ENCODE peak calls at places on chromosome 1, in ten cellular contexts. W, T, R, V, O, G, L, Z, C and M are unnamed samples.

GRCh38 chr1:179831852-179832699 is 45.5 kb downstream of the TOR1AIP2 start:
- DNase-seq in W (no peak), T (peak), R (no peak), V (no peak), O (no peak), G (peak), L (peak), Z (no peak), C (peak), M (no peak)

GRCh38 chr1:172451002-172451443 is 7.2 kb upstream of the PIGC start:
- DNase-seq in W (no peak), T (peak), R (no peak), V (peak), O (no peak), G (peak), L (peak), Z (no peak), C (peak), M (no peak)

GRCh38 chr1:15053091-15053657 is 100.4 kb upstream of the TMEM51 start:
- DNase-seq in W (no peak), T (no peak), R (no peak), V (no peak), O (no peak), G (no peak), L (no peak), Z (no peak), C (no peak), M (no peak)

GRCh38 chr1:147723691-147724323 is 36.6 kb downstream of the GJA5 start:
- DNase-seq in W (peak), T (peak), R (peak), V (no peak), O (no peak), G (peak), L (peak), Z (peak), C (no peak), M (no peak)

GRCh38 chr1:30888391-30888790 is 20.2 kb downstream of the SDC3 start:
- DNase-seq in W (no peak), T (peak), R (peak), V (no peak), O (peak), G (no peak), L (peak), Z (no peak), C (peak), M (peak)

GRCh38 chr1:146013566-146013937 is 8.0 kb downstream of the HJV start:
- DNase-seq in W (no peak), T (no peak), R (no peak), V (no peak), O (no peak), G (no peak), L (no peak), Z (no peak), C (no peak), M (no peak)

GRCh38 chr1:92262516-92262915 is 36.3 kb downstream of the GLMN start:
- DNase-seq in W (no peak), T (peak), R (no peak), V (no peak), O (no peak), G (no peak), L (no peak), Z (no peak), C (no peak), M (peak)

GRCh38 chr1:222582099-222582774 is 7.5 kb downstream of the TAF1A start:
- DNase-seq in W (peak), T (peak), R (no peak), V (no peak), O (no peak), G (peak), L (peak), Z (no peak), C (no peak), M (no peak)

GRCh38 chr1:159828176-159828575 is 1.5 kb downstream of the SLAMF8 start:
- DNase-seq in W (no peak), T (no peak), R (no peak), V (no peak), O (no peak), G (no peak), L (no peak), Z (no peak), C (no peak), M (no peak)

GRCh38 chr1:210233216-210233494 is 559 bp downstream of the SERTAD4 start:
- DNase-seq in W (no peak), T (no peak), R (peak), V (no peak), O (no peak), G (no peak), L (no peak), Z (no peak), C (no peak), M (no peak)

GRCh38 chr1:12230549-12231275 is 882 bp downstream of the VPS13D start:
- DNase-seq in W (no peak), T (no peak), R (peak), V (peak), O (no peak), G (no peak), L (peak), Z (peak), C (no peak), M (no peak)

GRCh38 chr1:25629836-25630235 is 13.2 kb downstream of the MAN1C1 start:
- DNase-seq in W (no peak), T (no peak), R (no peak), V (no peak), O (no peak), G (no peak), L (no peak), Z (no peak), C (no peak), M (no peak)

GRCh38 chr1:37794372-37795339 is 1.0 kb downstream of the MANEAL start:
- DNase-seq in W (no peak), T (no peak), R (no peak), V (no peak), O (no peak), G (no peak), L (no peak), Z (no peak), C (no peak), M (no peak)

GRCh38 chr1:44812822-44813543 is 4.7 kb downstream of the BTBD19 start:
- DNase-seq in W (no peak), T (no peak), R (no peak), V (no peak), O (no peak), G (no peak), L (no peak), Z (no peak), C (no peak), M (no peak)

GRCh38 chr1:35576061-35576765 is 3.1 kb downstream of the TFAP2E start:
- DNase-seq in W (no peak), T (no peak), R (no peak), V (no peak), O (no peak), G (no peak), L (peak), Z (no peak), C (no peak), M (no peak)

GRCh38 chr1:4173731-4174130 is 273.7 kb upstream of the C1orf174 start:
- DNase-seq in W (no peak), T (no peak), R (no peak), V (no peak), O (no peak), G (no peak), L (no peak), Z (no peak), C (no peak), M (no peak)

GRCh38 chr1:109391161-109391556 is 6.6 kb downstream of the SORT1 start:
- DNase-seq in W (no peak), T (peak), R (no peak), V (no peak), O (no peak), G (no peak), L (peak), Z (no peak), C (no peak), M (no peak)

GRCh38 chr1:73556270-73556669 is 641.7 kb downstream of the LRRIQ3 start:
- DNase-seq in W (no peak), T (no peak), R (no peak), V (no peak), O (no peak), G (no peak), L (no peak), Z (no peak), C (no peak), M (no peak)

GRCh38 chr1:235648407-235648907 is 1.1 kb downstream of the GNG4 start:
- DNase-seq in W (no peak), T (no peak), R (peak), V (no peak), O (peak), G (no peak), L (no peak), Z (no peak), C (no peak), M (no peak)

GRCh38 chr1:229736376-229736775 is 110.3 kb downstream of the URB2 start:
- DNase-seq in W (no peak), T (no peak), R (no peak), V (no peak), O (no peak), G (no peak), L (no peak), Z (no peak), C (no peak), M (no peak)
- H3K4me3 ChIP-seq in W (no peak), T (no peak), R (no peak), V (no peak), O (no peak), G (no peak), L (no peak), Z (no peak), C (no peak), M (no peak)

DNA sequence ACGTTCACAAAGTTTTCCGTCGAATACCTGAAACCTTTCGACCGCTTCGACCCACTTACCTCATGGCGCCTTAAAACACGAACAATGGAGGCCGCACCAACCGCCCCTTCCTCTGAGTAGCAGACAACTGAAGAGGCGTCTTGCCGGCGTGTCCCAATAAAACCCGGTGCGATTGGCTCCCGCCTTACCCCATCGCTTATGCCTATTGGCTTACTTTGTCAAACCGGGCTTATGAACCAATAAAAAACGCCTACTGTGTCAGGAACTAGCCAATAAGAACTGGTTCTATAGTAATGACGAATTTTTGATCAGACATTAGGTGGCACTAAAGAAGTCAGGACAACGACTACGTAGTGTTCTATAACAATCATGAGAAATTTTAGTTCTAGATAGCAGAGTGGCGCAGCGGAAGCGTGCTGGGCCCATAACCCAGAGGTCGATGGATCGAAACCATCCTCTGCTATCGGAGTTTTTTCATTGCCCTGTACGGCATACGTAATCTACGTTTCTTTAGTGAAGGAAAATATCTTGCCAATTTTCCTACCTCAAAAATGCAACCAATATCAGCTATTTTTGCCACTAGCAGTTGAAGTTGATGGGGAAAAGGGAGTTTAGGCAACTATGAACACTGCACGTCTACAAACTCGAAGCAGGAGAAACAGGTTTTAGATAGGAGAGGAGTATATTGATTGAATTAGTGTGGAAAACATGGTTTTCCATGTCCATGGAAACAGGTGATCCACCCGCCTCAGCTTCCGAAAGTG is at the start of gene ILF2:
- DNase-seq in W (peak), T (peak), R (peak), V (peak), O (peak), G (peak), L (peak), Z (peak), C (peak), M (peak)
- TF ChIP-seq CTCF in W (no peak), T (no peak), R (peak), V (no peak), O (no peak), G (peak), L (no peak), Z (no peak), C (no peak), M (peak)

DNA sequence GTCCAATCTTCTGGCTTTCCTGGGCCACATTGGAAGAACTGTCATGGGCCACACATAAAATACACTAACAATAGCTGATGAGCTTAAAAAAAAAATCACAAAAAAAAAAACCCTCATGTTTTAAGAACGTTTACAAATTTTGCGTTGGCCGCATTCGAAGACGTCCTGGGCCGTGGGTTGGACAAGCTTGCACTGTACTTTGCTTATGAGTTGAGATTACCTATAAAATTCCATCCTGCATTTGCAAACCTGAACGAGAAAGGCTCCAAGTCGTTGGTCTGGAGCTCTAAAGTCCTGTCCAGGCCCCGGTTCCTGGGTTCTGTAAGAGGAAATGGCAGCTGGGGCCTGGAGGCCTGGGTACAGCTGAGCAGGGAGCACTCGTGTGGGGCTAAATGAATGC is 51.4 kb downstream of the KIAA1614 start:
- DNase-seq in W (no peak), T (no peak), R (no peak), V (no peak), O (no peak), G (no peak), L (no peak), Z (no peak), C (no peak), M (no peak)
- H3K4me3 ChIP-seq in W (no peak), T (no peak), R (no peak), V (no peak), O (no peak), G (no peak), L (no peak), Z (no peak), C (no peak), M (no peak)

GRCh38 chr1:247268390-247269045 is 12.6 kb downstream of the VN1R5 start:
- DNase-seq in W (no peak), T (peak), R (no peak), V (peak), O (no peak), G (no peak), L (peak), Z (no peak), C (no peak), M (no peak)
- TF ChIP-seq CTCF in W (no peak), T (no peak), R (no peak), V (no peak), O (no peak), G (no peak), L (peak), Z (no peak), C (no peak), M (no peak)

DNA sequence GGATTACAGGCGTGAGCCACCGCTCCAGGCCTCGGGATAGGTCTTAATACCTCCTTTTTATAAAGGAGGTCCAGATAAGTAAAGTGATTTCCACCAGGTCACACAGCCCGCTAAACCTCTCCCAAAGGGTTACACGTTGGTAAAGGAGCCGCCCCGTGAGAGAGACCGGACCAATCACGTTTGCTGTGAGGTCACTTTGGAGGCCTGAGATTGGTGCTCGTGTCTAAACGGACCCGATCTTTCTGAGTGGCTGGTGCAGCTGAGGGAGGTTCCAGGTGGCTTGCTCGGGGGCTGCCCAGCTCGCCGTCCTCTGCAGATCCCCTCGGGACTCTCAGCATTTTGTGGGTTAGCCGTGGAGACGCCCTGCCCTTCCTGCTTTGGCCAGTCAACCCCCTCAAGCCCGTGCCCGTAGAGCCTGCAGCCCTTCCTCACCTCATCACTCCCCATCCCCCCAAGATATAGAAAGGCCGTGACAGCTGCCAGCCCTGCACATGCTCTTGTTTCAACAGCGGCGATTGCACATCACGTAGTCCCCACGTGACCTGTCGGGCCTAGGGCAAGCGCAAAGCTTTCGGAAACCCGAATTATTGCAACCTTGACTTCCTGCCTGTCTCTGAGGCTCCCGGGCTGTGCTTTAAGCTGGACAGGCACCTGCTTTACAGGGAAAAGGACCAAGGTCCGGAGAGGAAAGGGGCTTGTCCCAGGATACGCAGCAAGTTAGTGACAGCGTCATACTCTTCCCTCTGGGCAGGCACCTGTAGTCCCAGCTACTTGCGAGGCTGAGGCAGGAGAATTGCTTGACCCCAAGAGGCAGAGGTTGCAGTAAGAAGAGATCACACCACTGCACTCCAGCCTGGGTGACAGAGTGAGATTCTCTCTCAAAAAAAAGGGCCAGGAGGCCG is 5.0 kb upstream of the COA7 start:
- DNase-seq in W (peak), T (peak), R (peak), V (peak), O (peak), G (peak), L (peak), Z (peak), C (peak), M (peak)
- H3K4me3 ChIP-seq in W (peak), T (peak), R (peak), V (peak), O (peak), G (peak), L (peak), Z (peak), C (peak), M (peak)

GRCh38 chr1:168365719-168366474 is 85.2 kb downstream of the TBX19 start:
- DNase-seq in W (no peak), T (no peak), R (peak), V (no peak), O (no peak), G (peak), L (no peak), Z (no peak), C (no peak), M (no peak)
- TF ChIP-seq CTCF in W (peak), T (no peak), R (no peak), V (no peak), O (no peak), G (peak), L (no peak), Z (no peak), C (no peak), M (peak)